ENCODE peak calls at places on chromosomes 7 and 10, in nine cellular contexts. J is stomach; E is A549; A is astrocyte of the spinal cord; I is CD8-positive, alpha-beta T cell; L is astrocyte; Q is choroid plexus epithelial cell; U is cardiac fibroblast; F is suprapubic skin. K is an unnamed sample.

GRCh38 chr10:108204528-108205313 is 1040.2 kb upstream of the SORCS1 start:
- DNase-seq in J (no peak), E (peak), A (peak), I (no peak), L (no peak), Q (peak), U (peak), F (no peak), K (peak)

GRCh38 chr10:102564209-102564834 is 60.5 kb downstream of the SUFU start:
- DNase-seq in J (no peak), E (no peak), A (no peak), I (no peak), L (no peak), Q (no peak), U (no peak), F (no peak), K (no peak)

GRCh38 chr7:47455872-47456185 is 126.1 kb downstream of the TNS3 start:
- DNase-seq in J (no peak), E (no peak), A (no peak), I (no peak), L (no peak), Q (no peak), U (no peak), F (no peak), K (no peak)

GRCh38 chr10:51273572-51273971 is 199.3 kb downstream of the PRKG1 start:
- DNase-seq in J (no peak), E (no peak), A (no peak), I (no peak), L (no peak), Q (no peak), U (no peak), F (no peak), K (no peak)

GRCh38 chr7:43394441-43395130 is 188.3 kb upstream of the STK17A start:
- DNase-seq in J (no peak), E (no peak), A (no peak), I (no peak), L (peak), Q (no peak), U (no peak), F (no peak), K (no peak)

GRCh38 chr7:74656421-74656910 is 1.1 kb upstream of the GTF2I start:
- DNase-seq in J (peak), E (peak), A (peak), I (peak), L (peak), Q (peak), U (peak), F (peak), K (no peak)

GRCh38 chr7:47407821-47408674 is 173.9 kb downstream of the TNS3 start:
- DNase-seq in J (peak), E (no peak), A (no peak), I (no peak), L (no peak), Q (no peak), U (no peak), F (peak), K (no peak)

GRCh38 chr7:45663167-45663921 is 89.2 kb downstream of the ADCY1 start:
- DNase-seq in J (peak), E (peak), A (no peak), I (no peak), L (no peak), Q (peak), U (peak), F (peak), K (peak)

GRCh38 chr7:97024209-97025129 is at the start of gene DLX5:
- DNase-seq in J (no peak), E (peak), A (no peak), I (no peak), L (peak), Q (no peak), U (peak), F (no peak), K (no peak)
- H3K4me3 ChIP-seq in J (peak), E (peak), A (peak), I (no peak), L (peak), Q (no peak), U (no peak), F (peak), K (no peak)

GRCh38 chr10:117741524-117741923 is 199.0 kb downstream of the EMX2 start:
- DNase-seq in J (no peak), E (no peak), A (no peak), I (no peak), L (no peak), Q (no peak), U (no peak), F (no peak), K (no peak)
- TF ChIP-seq CTCF in J (no peak), E (no peak), A (peak), I (no peak), L (no peak), Q (peak), U (peak), F (no peak), K (no peak)

GRCh38 chr7:4715385-4715770 is 33.3 kb downstream of the FOXK1 start:
- DNase-seq in J (no peak), E (peak), A (peak), I (no peak), L (peak), Q (peak), U (peak), F (no peak), K (peak)

GRCh38 chr7:4716946-4717694 is 35.0 kb downstream of the FOXK1 start:
- DNase-seq in J (no peak), E (no peak), A (no peak), I (no peak), L (no peak), Q (no peak), U (no peak), F (no peak), K (no peak)

GRCh38 chr7:4713183-4713784 is 31.2 kb downstream of the FOXK1 start:
- DNase-seq in J (no peak), E (no peak), A (peak), I (no peak), L (peak), Q (peak), U (peak), F (peak), K (peak)

GRCh38 chr7:4714161-4714700 is 32.1 kb downstream of the FOXK1 start:
- DNase-seq in J (no peak), E (no peak), A (no peak), I (no peak), L (no peak), Q (no peak), U (no peak), F (no peak), K (no peak)

GRCh38 chr7:4714767-4715384 is 32.8 kb downstream of the FOXK1 start:
- DNase-seq in J (no peak), E (no peak), A (no peak), I (no peak), L (no peak), Q (no peak), U (no peak), F (no peak), K (no peak)
- H3K4me3 ChIP-seq in J (no peak), E (no peak), A (no peak), I (no peak), L (no peak), Q (no peak), U (no peak), F (no peak), K (peak)

GRCh38 chr7:54833021-54833467 is 74.0 kb upstream of the SEC61G start:
- DNase-seq in J (no peak), E (no peak), A (no peak), I (no peak), L (no peak), Q (no peak), U (no peak), F (no peak), K (no peak)

GRCh38 chr7:54827719-54828118 is 68.7 kb upstream of the SEC61G start:
- DNase-seq in J (no peak), E (no peak), A (no peak), I (no peak), L (no peak), Q (no peak), U (no peak), F (no peak), K (no peak)

GRCh38 chr7:54831644-54832095 is 72.7 kb upstream of the SEC61G start:
- DNase-seq in J (no peak), E (peak), A (no peak), I (no peak), L (peak), Q (peak), U (no peak), F (no peak), K (no peak)

GRCh38 chr7:54825368-54825767 is 66.4 kb upstream of the SEC61G start:
- DNase-seq in J (no peak), E (no peak), A (no peak), I (no peak), L (no peak), Q (no peak), U (no peak), F (no peak), K (no peak)

GRCh38 chr7:54831046-54831643 is 72.1 kb upstream of the SEC61G start:
- DNase-seq in J (no peak), E (peak), A (no peak), I (no peak), L (peak), Q (peak), U (peak), F (no peak), K (no peak)
- TF ChIP-seq CTCF in J (no peak), E (no peak), A (no peak), I (no peak), L (no peak), Q (no peak), U (no peak), F (no peak), K (no peak)

GRCh38 chr10:119867317-119867716 is 5.3 kb downstream of the MCMBP start:
- DNase-seq in J (no peak), E (no peak), A (no peak), I (no peak), L (no peak), Q (no peak), U (no peak), F (no peak), K (no peak)
- H3K4me3 ChIP-seq in J (no peak), E (no peak), A (no peak), I (no peak), L (no peak), Q (no peak), U (no peak), F (no peak), K (no peak)

DNA sequence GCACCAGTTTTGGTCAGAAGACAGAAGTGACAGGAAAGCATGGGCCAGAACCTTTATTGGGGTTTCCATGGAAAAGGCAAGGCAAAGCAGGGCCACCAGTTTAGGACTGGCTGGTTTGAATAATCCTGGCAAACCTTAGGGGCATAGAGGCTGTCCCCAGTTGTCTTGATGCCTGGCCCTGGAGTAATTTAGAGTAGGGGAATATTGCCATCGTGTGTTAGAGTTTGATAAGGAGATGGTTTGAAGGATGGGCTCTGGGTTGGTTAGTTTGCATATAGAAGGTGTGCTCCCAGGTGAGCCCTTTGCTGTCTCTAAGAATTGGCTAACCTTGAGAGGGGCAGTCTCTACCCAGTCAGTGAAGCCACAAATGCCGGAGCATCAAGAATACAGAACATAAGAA is 79.6 kb downstream of the ZNF777 start:
- DNase-seq in J (no peak), E (no peak), A (no peak), I (no peak), L (no peak), Q (peak), U (no peak), F (no peak), K (no peak)
- TF ChIP-seq CTCF in J (no peak), E (no peak), A (no peak), I (no peak), L (no peak), Q (no peak), U (no peak), F (no peak), K (no peak)

GRCh38 chr10:114938818-114939193 is 811 bp downstream of the TRUB1 start:
- DNase-seq in J (no peak), E (no peak), A (no peak), I (no peak), L (no peak), Q (no peak), U (no peak), F (no peak), K (no peak)
- H3K4me3 ChIP-seq in J (peak), E (peak), A (peak), I (peak), L (peak), Q (peak), U (peak), F (peak), K (peak)

K was measured in fibroblast of pulmonary artery.